ENCODE peak calls at places on chromosomes 16 and 17, in six cellular contexts. D, B, Q, R, I and J are unnamed samples.

GRCh38 chr17:56679148-56679766 is 85.8 kb downstream of the NOG start:
- DNase-seq in I (no peak), R (peak), Q (no peak), B (no peak), D (peak), J (no peak)

GRCh38 chr17:40432864-40433528 is 10.3 kb upstream of the IGFBP4 start:
- DNase-seq in I (peak), B (peak), Q (no peak), D (no peak), R (no peak), J (peak)

GRCh38 chr16:77467929-77468328 is 33.1 kb upstream of the ADAMTS18 start:
- DNase-seq in B (no peak), R (no peak), I (no peak), D (no peak), Q (no peak), J (no peak)

GRCh38 chr16:29784157-29784556 is 6.1 kb downstream of the ZG16 start:
- DNase-seq in R (no peak), I (no peak), B (peak), Q (peak), D (no peak), J (no peak)

GRCh38 chr17:66548158-66548557 is 245.7 kb downstream of the PRKCA start:
- DNase-seq in D (no peak), R (no peak), Q (peak), I (no peak), B (no peak), J (no peak)

GRCh38 chr16:48810803-48811453 is 200.9 kb upstream of the N4BP1 start:
- DNase-seq in B (no peak), D (no peak), I (no peak), Q (no peak), R (no peak), J (no peak)

GRCh38 chr16:8047711-8048110 is 542.6 kb downstream of the TMEM114 start:
- DNase-seq in B (no peak), Q (no peak), D (no peak), I (no peak), R (no peak), J (no peak)

GRCh38 chr16:76441886-76442285 is 164.7 kb downstream of the CNTNAP4 start:
- DNase-seq in R (no peak), I (no peak), B (no peak), D (no peak), Q (no peak), J (no peak)

GRCh38 chr16:46826618-46827017 is 4.4 kb downstream of the C16orf87 start:
- DNase-seq in B (no peak), Q (no peak), I (no peak), D (no peak), R (no peak), J (no peak)

GRCh38 chr16:57941016-57941656 is 29.8 kb downstream of the CNGB1 start:
- DNase-seq in D (peak), I (peak), B (peak), R (no peak), Q (no peak), J (peak)

GRCh38 chr17:3603119-3603869 is 5.9 kb downstream of the TRPV1 start:
- DNase-seq in D (no peak), I (no peak), Q (no peak), R (no peak), B (no peak), J (no peak)

GRCh38 chr16:24535827-24536226 is 3.5 kb upstream of the RBBP6 start:
- DNase-seq in D (no peak), I (no peak), B (no peak), R (no peak), Q (no peak), J (no peak)

GRCh38 chr16:72481419-72481818 is 309.5 kb upstream of the PMFBP1 start:
- DNase-seq in D (no peak), Q (no peak), I (no peak), R (no peak), B (no peak), J (no peak)

GRCh38 chr16:3879887-3880564 is 487 bp downstream of the CREBBP start:
- DNase-seq in R (peak), Q (peak), D (peak), B (peak), I (peak), J (peak)

GRCh38 chr17:5055543-5055942 is 20.3 kb upstream of the SLC52A1 start:
- DNase-seq in B (no peak), Q (no peak), D (no peak), I (no peak), R (no peak), J (no peak)

GRCh38 chr17:76077582-76078110 is 1.3 kb upstream of the ZACN start:
- DNase-seq in R (no peak), D (peak), B (peak), Q (no peak), I (peak), J (no peak)

GRCh38 chr16:2019500-2019899 is at the start of gene NPW:
- DNase-seq in I (no peak), D (no peak), R (no peak), Q (peak), B (peak), J (peak)

GRCh38 chr16:84117482-84117843 is 721 bp upstream of the MBTPS1 start:
- DNase-seq in D (no peak), Q (peak), B (no peak), R (peak), I (no peak), J (no peak)

GRCh38 chr16:35398208-35398607 is 1938.8 kb downstream of the TP53TG3F start:
- DNase-seq in D (no peak), R (no peak), I (no peak), Q (no peak), B (no peak), J (no peak)

GRCh38 chr16:12327971-12328726 is 351.6 kb downstream of the SNX29 start:
- DNase-seq in D (no peak), R (no peak), Q (no peak), B (peak), I (no peak), J (peak)

GRCh38 chr17:3959295-3959899 is 4.8 kb downstream of the ATP2A3 start:
- DNase-seq in I (no peak), R (no peak), D (peak), B (no peak), Q (no peak), J (peak)

GRCh38 chr16:50323335-50324011 is 45.3 kb downstream of the BRD7 start:
- DNase-seq in I (no peak), R (peak), B (no peak), D (no peak), Q (no peak), J (no peak)

GRCh38 chr17:64442550-64442971 is 6.4 kb upstream of the MILR1 start:
- DNase-seq in B (no peak), R (no peak), I (no peak), Q (no peak), D (no peak), J (no peak)

GRCh38 chr17:48052956-48053757 is 5.0 kb downstream of the NFE2L1 start:
- DNase-seq in I (peak), B (peak), D (peak), R (peak), Q (no peak), J (peak)

GRCh38 chr16:78437352-78437968 is 338.0 kb downstream of the WWOX start:
- DNase-seq in B (peak), Q (peak), D (peak), R (peak), I (no peak), J (no peak)

GRCh38 chr17:69404398-69404797 is 10.1 kb upstream of the MAP2K6 start:
- DNase-seq in D (no peak), B (no peak), I (no peak), R (no peak), Q (no peak), J (no peak)

GRCh38 chr16:30030841-30031413 is at the start of gene TLCD3B:
- DNase-seq in Q (no peak), I (no peak), R (no peak), B (no peak), D (no peak), J (no peak)

GRCh38 chr17:79097226-79098055 is 22.8 kb downstream of the ENGASE start:
- DNase-seq in R (no peak), B (no peak), I (no peak), D (no peak), Q (no peak), J (no peak)

GRCh38 chr17:76492989-76493501 is 8.2 kb downstream of the RHBDF2 start:
- DNase-seq in R (no peak), Q (peak), D (no peak), I (peak), B (peak), J (peak)

GRCh38 chr17:30717290-30718098 is 107.0 kb downstream of the CRLF3 start:
- DNase-seq in D (no peak), R (no peak), Q (no peak), B (no peak), I (peak), J (no peak)

GRCh38 chr17:15349119-15349518 is 7.7 kb upstream of the TEKT3 start:
- DNase-seq in R (no peak), Q (no peak), I (no peak), D (no peak), B (no peak), J (no peak)